ENCODE peak calls at places on chromosomes 3 and 15, in ten cellular contexts. I is cardiac fibroblast, G is A549, U is body of pancreas, H is cardiac muscle cell, X is endothelial cell of umbilical vein, N is mucosa of descending colon, Z is dorsolateral prefrontal cortex, E is esophagus squamous epithelium, O is MM.1S. P is an unnamed sample.

GRCh38 chr3:158794936-158795518 is 6.8 kb upstream of the MFSD1 start:
- DNase-seq in I (peak; percentile 69), G (peak; percentile 68), U (no peak), H (no peak), X (peak; percentile 31), N (no peak), Z (no peak), E (no peak), O (peak; percentile 76), P (peak; percentile 75)

GRCh38 chr3:188266581-188267274 is 112.8 kb downstream of the LPP start:
- DNase-seq in I (peak; percentile 88), G (no peak), U (peak; percentile 45), H (no peak), X (peak; percentile 23), N (no peak), Z (no peak), E (no peak), O (no peak), P (no peak)

GRCh38 chr15:92614791-92615785 is 40.5 kb downstream of the FAM174B start:
- DNase-seq in I (no peak), G (no peak), U (peak; percentile 17), H (no peak), X (no peak), N (no peak), Z (peak; percentile 23), E (no peak), O (no peak), P (no peak)

GRCh38 chr15:74383695-74384565 is 16.5 kb upstream of the CYP11A1 start:
- DNase-seq in I (no peak), G (peak; percentile 33), U (no peak), H (no peak), X (no peak), N (peak; percentile 27), Z (no peak), E (no peak), O (peak; percentile 89), P (peak; percentile 98)

GRCh38 chr15:26974120-26974780 is 3.3 kb downstream of the GABRG3 start:
- DNase-seq in I (peak; percentile 11), G (peak; percentile 69), U (no peak), H (peak; percentile 57), X (no peak), N (no peak), Z (no peak), E (no peak), O (peak; percentile 37), P (peak; percentile 37)

GRCh38 chr15:83929619-83930018 is 275.7 kb downstream of the ADAMTSL3 start:
- DNase-seq in I (no peak), G (no peak), U (no peak), H (no peak), X (no peak), N (no peak), Z (no peak), E (no peak), O (no peak), P (no peak)

GRCh38 chr3:168094580-168094876 is 1.2 kb downstream of the GOLIM4 start:
- DNase-seq in I (peak; percentile 69), G (no peak), U (no peak), H (peak; percentile 69), X (no peak), N (no peak), Z (peak; percentile 33), E (no peak), O (no peak), P (no peak)

GRCh38 chr15:68003297-68003696 is 50.8 kb upstream of the PIAS1 start:
- DNase-seq in I (no peak), G (no peak), U (no peak), H (no peak), X (no peak), N (no peak), Z (no peak), E (no peak), O (no peak), P (no peak)

GRCh38 chr3:183212096-183212495 is 41.0 kb upstream of the B3GNT5 start:
- DNase-seq in I (no peak), G (no peak), U (no peak), H (no peak), X (no peak), N (no peak), Z (no peak), E (no peak), O (no peak), P (no peak)

GRCh38 chr3:127183931-127184869 is 8.7 kb upstream of the PRR23E start:
- DNase-seq in I (no peak), G (no peak), U (no peak), H (no peak), X (no peak), N (no peak), Z (no peak), E (no peak), O (no peak), P (no peak)

GRCh38 chr15:90729266-90729665 is 12.1 kb downstream of the BLM start:
- DNase-seq in I (no peak), G (no peak), U (no peak), H (no peak), X (no peak), N (no peak), Z (no peak), E (no peak), O (no peak), P (no peak)

GRCh38 chr15:63523306-63523990 is 19.1 kb downstream of the USP3 start:
- DNase-seq in I (no peak), G (no peak), U (no peak), H (no peak), X (peak; percentile 62), N (no peak), Z (no peak), E (no peak), O (no peak), P (no peak)

GRCh38 chr15:85759391-85759790 is 35.3 kb downstream of the KLHL25 start:
- DNase-seq in I (no peak), G (no peak), U (no peak), H (no peak), X (no peak), N (no peak), Z (no peak), E (no peak), O (no peak), P (no peak)

GRCh38 chr3:48459773-48460516 is 13.4 kb downstream of the ATRIP start:
- DNase-seq in I (no peak), G (no peak), U (no peak), H (no peak), X (no peak), N (no peak), Z (no peak), E (no peak), O (no peak), P (no peak)

GRCh38 chr3:49912787-49913375 is 9.2 kb upstream of the MST1R start:
- DNase-seq in I (no peak), G (no peak), U (no peak), H (peak; percentile 25), X (no peak), N (no peak), Z (no peak), E (no peak), O (no peak), P (no peak)

GRCh38 chr3:171604370-171604769 is 144.2 kb upstream of the TNIK start:
- DNase-seq in I (no peak), G (no peak), U (no peak), H (no peak), X (no peak), N (no peak), Z (no peak), E (no peak), O (no peak), P (no peak)

GRCh38 chr3:170737763-170738162 is 132.2 kb downstream of the RPL22L1 start:
- DNase-seq in I (no peak), G (no peak), U (no peak), H (no peak), X (no peak), N (no peak), Z (no peak), E (no peak), O (no peak), P (no peak)

GRCh38 chr3:148990211-148990610 is 1.1 kb upstream of the GYG1 start:
- DNase-seq in I (no peak), G (no peak), U (no peak), H (no peak), X (no peak), N (no peak), Z (no peak), E (no peak), O (peak; percentile 41), P (no peak)
- H3K4me3 ChIP-seq in I (no peak overlapping the region), G (no peak overlapping the region), U (no peak overlapping the region), H (no peak overlapping the region), X (no peak overlapping the region), N (no peak overlapping the region), Z (no peak overlapping the region), E (no peak overlapping the region), O (peak overlapping the region; percentile 83), P (no peak overlapping the region)

GRCh38 chr3:149114458-149114857 is 15.0 kb upstream of the HPS3 start:
- DNase-seq in I (peak; percentile 29), G (no peak), U (no peak), H (no peak), X (no peak), N (no peak), Z (no peak), E (no peak), O (no peak), P (no peak)

GRCh38 chr3:149120051-149120972 is 9.1 kb upstream of the HPS3 start:
- DNase-seq in I (peak; percentile 85), G (peak; percentile 80), U (no peak), H (peak; percentile 62), X (peak; percentile 80), N (no peak), Z (no peak), E (no peak), O (peak; percentile 82), P (peak; percentile 70)

DNA sequence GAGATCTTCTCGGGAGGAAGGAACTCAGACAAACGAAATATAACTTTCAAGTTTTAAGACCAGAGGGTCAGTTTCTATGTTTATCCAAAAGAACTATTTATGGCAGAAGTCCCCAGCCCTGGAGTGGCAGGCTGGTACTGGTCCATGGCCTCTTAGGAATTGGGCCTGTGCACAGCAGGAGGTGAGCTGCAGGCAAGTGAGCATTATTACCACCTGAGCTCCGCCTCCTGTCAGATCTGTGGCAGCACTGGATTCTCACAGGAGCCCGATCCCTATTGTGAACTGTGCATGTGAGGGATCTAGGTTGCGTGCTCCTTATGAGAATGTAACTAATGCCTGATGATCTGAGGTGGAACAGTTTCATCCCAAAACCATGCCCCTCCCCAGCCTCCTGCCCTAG is 14.3 kb upstream of the HPS3 start:
- DNase-seq in I (no peak), G (no peak), U (no peak), H (no peak), X (no peak), N (no peak), Z (no peak), E (no peak), O (no peak), P (no peak)
- TF ChIP-seq CTCF in I (no peak), G (no peak), U (no peak), H (no peak), X (no peak), N (no peak), Z (no peak), E (no peak), O (no peak), P (no peak)

GRCh38 chr3:147538034-147538433 is 128.9 kb downstream of the ZIC1 start:
- DNase-seq in I (no peak), G (no peak), U (no peak), H (no peak), X (no peak), N (no peak), Z (no peak), E (no peak), O (peak; percentile 40), P (no peak)
- H3K4me3 ChIP-seq in I (no peak overlapping the region), G (no peak overlapping the region), U (no peak overlapping the region), H (no peak overlapping the region), X (no peak overlapping the region), N (no peak overlapping the region), Z (no peak overlapping the region), E (no peak overlapping the region), O (peak overlapping the region; percentile 20), P (no peak overlapping the region)

GRCh38 chr3:194713299-194714121 is 27.8 kb downstream of the FAM43A start:
- DNase-seq in I (no peak), G (no peak), U (no peak), H (no peak), X (no peak), N (no peak), Z (no peak), E (no peak), O (no peak), P (no peak)
- TF ChIP-seq CTCF in I (no peak), G (no peak), U (no peak), H (no peak), X (no peak), N (no peak), Z (no peak), E (no peak), O (no peak), P (no peak)